ENCODE peak calls at places on chromosome 9, in five cellular contexts. N is foreskin fibroblast, R is A673, Y is ELR, C is HuH-7.5. D is an unnamed sample.

GRCh38 chr9:93486269-93486668 is 32.9 kb upstream of the FAM120AOS start:
- DNase-seq in C (no peak), R (no peak), Y (no peak), N (no peak), D (no peak)

GRCh38 chr9:100197553-100197952 is 98.5 kb downstream of the INVS start:
- DNase-seq in C (no peak), R (no peak), N (no peak), Y (no peak), D (no peak)

GRCh38 chr9:76905661-76905983 is 292 bp downstream of the PRUNE2 start:
- DNase-seq in Y (no peak), C (no peak), N (no peak), R (no peak), D (no peak)

GRCh38 chr9:136546697-136547481 is 1.0 kb upstream of the NOTCH1 start:
- DNase-seq in R (peak), N (no peak), Y (peak), C (no peak), D (no peak)

GRCh38 chr9:92734931-92735906 is 29.4 kb downstream of the BICD2 start:
- DNase-seq in Y (no peak), C (no peak), R (no peak), N (no peak), D (no peak)

GRCh38 chr9:97559111-97559514 is 57.6 kb downstream of the TMOD1 start:
- DNase-seq in C (no peak), Y (no peak), R (no peak), N (no peak), D (no peak)

GRCh38 chr9:4750021-4750673 is 9.1 kb upstream of the AK3 start:
- DNase-seq in C (no peak), Y (peak), R (peak), N (no peak), D (no peak)

GRCh38 chr9:72599874-72600534 is 78.6 kb downstream of the TMC1 start:
- DNase-seq in C (no peak), Y (no peak), R (no peak), N (no peak), D (no peak)

GRCh38 chr9:35341585-35341984 is 148.3 kb upstream of the RUSC2 start:
- DNase-seq in C (no peak), R (peak), N (peak), Y (peak), D (no peak)

GRCh38 chr9:100351508-100351907 is 1.2 kb downstream of the TEX10 start:
- DNase-seq in Y (no peak), N (no peak), R (no peak), C (no peak), D (no peak)

GRCh38 chr9:79685576-79685975 is 113.8 kb downstream of the TLE4 start:
- DNase-seq in C (no peak), N (no peak), Y (peak), R (no peak), D (no peak)

GRCh38 chr9:79946718-79947117 is 375.0 kb downstream of the TLE4 start:
- DNase-seq in C (no peak), Y (no peak), N (peak), R (no peak), D (no peak)

GRCh38 chr9:134492721-134493470 is 148.7 kb upstream of the COL5A1 start:
- DNase-seq in C (no peak), N (no peak), Y (no peak), R (no peak), D (no peak)

GRCh38 chr9:38068866-38069628 is at the start of gene SHB:
- DNase-seq in R (peak), C (peak), Y (peak), N (peak), D (peak)

GRCh38 chr9:28774433-28775029 is 1201.2 kb upstream of the C9orf72 start:
- DNase-seq in C (no peak), Y (peak), N (no peak), R (peak), D (no peak)

GRCh38 chr9:131635912-131636311 is 90.6 kb downstream of the PRRT1B start:
- DNase-seq in Y (no peak), R (no peak), N (no peak), C (no peak), D (no peak)

GRCh38 chr9:127130661-127131538 is 8.5 kb upstream of the ANGPTL2 start:
- DNase-seq in R (no peak), N (peak), C (no peak), Y (peak), D (no peak)

GRCh38 chr9:37542895-37543294 is 33.3 kb downstream of the FBXO10 start:
- DNase-seq in Y (no peak), R (no peak), C (no peak), N (no peak), D (no peak)

GRCh38 chr9:27086818-27087680 is 22.0 kb upstream of the TEK start:
- DNase-seq in Y (peak), C (no peak), R (no peak), N (peak), D (no peak)

GRCh38 chr9:27351438-27351837 is 54.5 kb upstream of the EQTN start:
- DNase-seq in Y (no peak), C (no peak), N (no peak), R (no peak), D (no peak)

D was measured in 8988T.